ENCODE peak calls at places on chromosomes 2 and 18, in four cellular contexts. One of them, this sample, is unnamed.

GRCh38 chr2:217075225-217075802 is 215.4 kb upstream of the TNP1 start:
- DNase-seq in nephron progenitor cell: no peak
- DNase-seq in cardiac muscle cell: peak; percentile 73
- DNase-seq in mesothelial cell of epicardium: no peak
- DNase-seq in this sample: no peak

GRCh38 chr2:152486048-152486736 is 151.2 kb downstream of the FMNL2 start:
- DNase-seq in cardiac muscle cell: no peak
- DNase-seq in nephron progenitor cell: no peak
- DNase-seq in mesothelial cell of epicardium: no peak
- DNase-seq in this sample: no peak

GRCh38 chr2:88838165-88838635 is 146.7 kb downstream of the RPIA start:
- DNase-seq in nephron progenitor cell: no peak
- DNase-seq in mesothelial cell of epicardium: no peak
- DNase-seq in cardiac muscle cell: no peak
- DNase-seq in this sample: no peak

GRCh38 chr2:26672818-26673393 is 19.6 kb upstream of the KCNK3 start:
- DNase-seq in cardiac muscle cell: no peak
- DNase-seq in mesothelial cell of epicardium: no peak
- DNase-seq in nephron progenitor cell: no peak
- DNase-seq in this sample: no peak

GRCh38 chr2:1625281-1626001 is 118.9 kb downstream of the PXDN start:
- DNase-seq in mesothelial cell of epicardium: no peak
- DNase-seq in cardiac muscle cell: peak; percentile 60
- DNase-seq in nephron progenitor cell: no peak
- DNase-seq in this sample: no peak

GRCh38 chr2:11662882-11663281 is 7.1 kb downstream of the NTSR2 start:
- DNase-seq in mesothelial cell of epicardium: no peak
- DNase-seq in cardiac muscle cell: no peak
- DNase-seq in nephron progenitor cell: no peak
- DNase-seq in this sample: no peak

GRCh38 chr2:42944744-42945415 is 152.5 kb upstream of the HAAO start:
- DNase-seq in cardiac muscle cell: peak; percentile 50
- DNase-seq in mesothelial cell of epicardium: no peak
- DNase-seq in nephron progenitor cell: no peak
- DNase-seq in this sample: no peak

GRCh38 chr2:221552282-221552681 is 19.8 kb downstream of the EPHA4 start:
- DNase-seq in cardiac muscle cell: no peak
- DNase-seq in mesothelial cell of epicardium: no peak
- DNase-seq in nephron progenitor cell: no peak
- DNase-seq in this sample: no peak

GRCh38 chr2:175030380-175031271 is 25.4 kb upstream of the CHN1 start:
- DNase-seq in cardiac muscle cell: peak; percentile 54
- DNase-seq in mesothelial cell of epicardium: no peak
- DNase-seq in nephron progenitor cell: peak; percentile 41
- DNase-seq in this sample: no peak

GRCh38 chr2:135475128-135475527 is 55.9 kb downstream of the ZRANB3 start:
- DNase-seq in nephron progenitor cell: no peak
- DNase-seq in cardiac muscle cell: no peak
- DNase-seq in mesothelial cell of epicardium: no peak
- DNase-seq in this sample: no peak

GRCh38 chr18:50469380-50469781 is 90.5 kb upstream of the MAPK4 start:
- DNase-seq in cardiac muscle cell: no peak
- DNase-seq in nephron progenitor cell: no peak
- DNase-seq in mesothelial cell of epicardium: no peak
- DNase-seq in this sample: no peak

GRCh38 chr18:79664525-79665125 is 15.0 kb upstream of the CTDP1 start:
- DNase-seq in mesothelial cell of epicardium: no peak
- DNase-seq in cardiac muscle cell: peak; percentile 41
- DNase-seq in nephron progenitor cell: no peak
- DNase-seq in this sample: no peak

GRCh38 chr2:36705326-36706020 is 9.0 kb downstream of the VIT start:
- DNase-seq in cardiac muscle cell: no peak
- DNase-seq in mesothelial cell of epicardium: no peak
- DNase-seq in nephron progenitor cell: no peak
- DNase-seq in this sample: no peak

GRCh38 chr2:134189009-134189717 is 64.7 kb upstream of the MGAT5 start:
- DNase-seq in mesothelial cell of epicardium: no peak
- DNase-seq in cardiac muscle cell: peak; percentile 54
- DNase-seq in nephron progenitor cell: no peak
- DNase-seq in this sample: no peak

GRCh38 chr2:128260239-128261138 is 58.2 kb downstream of the HS6ST1 start:
- DNase-seq in cardiac muscle cell: peak; percentile 90
- DNase-seq in mesothelial cell of epicardium: no peak
- DNase-seq in nephron progenitor cell: peak; percentile 25
- DNase-seq in this sample: peak; percentile 72

GRCh38 chr2:146317959-146318358 is 1526.9 kb upstream of the ACVR2A start:
- DNase-seq in cardiac muscle cell: peak; percentile 78
- DNase-seq in nephron progenitor cell: no peak
- DNase-seq in mesothelial cell of epicardium: no peak
- DNase-seq in this sample: no peak

DNA sequence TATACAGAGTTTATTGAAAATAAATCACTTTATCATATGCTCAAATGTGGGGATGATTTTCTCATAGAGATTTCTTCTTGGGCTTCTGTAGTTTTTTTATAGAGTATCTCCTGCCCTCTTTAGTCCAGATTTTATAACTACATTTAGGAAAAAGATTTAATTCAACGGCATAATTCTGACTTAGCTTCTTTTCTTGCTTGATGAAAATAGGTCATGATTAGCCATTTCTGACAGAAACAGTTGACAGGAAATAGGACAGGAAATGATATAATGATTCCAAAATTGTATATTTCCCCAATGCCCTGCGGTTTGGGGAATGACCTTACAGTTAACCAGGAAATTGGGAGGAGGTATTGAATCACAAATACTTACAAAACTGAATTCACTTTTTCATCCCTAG is 1531.9 kb upstream of the ACVR2A start:
- DNase-seq in nephron progenitor cell: no peak
- DNase-seq in mesothelial cell of epicardium: no peak
- DNase-seq in cardiac muscle cell: peak; percentile 58
- DNase-seq in this sample: no peak
- TF ChIP-seq CTCF in nephron progenitor cell: no peak
- TF ChIP-seq CTCF in mesothelial cell of epicardium: no peak
- TF ChIP-seq CTCF in cardiac muscle cell: peak; percentile 30
- TF ChIP-seq CTCF in this sample: peak; percentile 58

DNA sequence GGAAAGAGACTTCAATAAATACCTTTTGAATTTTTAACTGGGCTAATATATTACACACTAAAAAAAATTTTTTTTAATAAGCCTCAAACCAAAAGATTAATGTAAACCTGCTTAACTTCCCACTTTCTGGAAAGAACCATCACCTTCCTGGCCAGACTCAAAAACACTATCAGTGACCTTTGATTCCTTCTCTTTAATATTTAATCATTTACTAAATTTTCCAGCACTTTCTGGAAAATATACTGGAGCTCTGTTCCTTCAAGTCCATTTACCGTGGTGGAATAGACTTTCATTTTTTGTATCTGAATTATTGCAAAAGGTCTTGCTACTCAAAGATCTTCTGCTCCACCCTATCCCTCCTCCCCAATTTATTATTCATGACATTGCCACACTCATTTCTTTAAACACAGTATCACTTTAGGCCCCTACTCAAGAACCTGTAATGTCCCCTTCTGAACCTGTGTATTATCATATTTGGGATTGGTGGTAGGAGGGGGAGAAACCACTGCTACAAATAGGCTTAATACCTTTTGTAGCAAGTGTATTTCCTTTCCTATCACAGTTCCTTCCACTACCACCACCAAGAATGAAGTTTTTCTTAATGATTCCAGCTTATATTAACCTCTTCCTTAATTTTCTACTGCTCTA is 7.4 kb downstream of the PPP4R3B start:
- DNase-seq in mesothelial cell of epicardium: no peak
- DNase-seq in cardiac muscle cell: no peak
- DNase-seq in nephron progenitor cell: no peak
- DNase-seq in this sample: no peak
- TF ChIP-seq CTCF in mesothelial cell of epicardium: no peak
- TF ChIP-seq CTCF in cardiac muscle cell: no peak
- TF ChIP-seq CTCF in nephron progenitor cell: no peak
- TF ChIP-seq CTCF in this sample: no peak

GRCh38 chr2:238706163-238706562 is 141.7 kb upstream of the TWIST2 start:
- DNase-seq in mesothelial cell of epicardium: no peak
- DNase-seq in nephron progenitor cell: no peak
- DNase-seq in cardiac muscle cell: no peak
- DNase-seq in this sample: peak; percentile 16

GRCh38 chr2:238704471-238705230 is 143.2 kb upstream of the TWIST2 start:
- DNase-seq in cardiac muscle cell: no peak
- DNase-seq in mesothelial cell of epicardium: no peak
- DNase-seq in nephron progenitor cell: no peak
- DNase-seq in this sample: peak; percentile 34

GRCh38 chr2:238709324-238709723 is 138.6 kb upstream of the TWIST2 start:
- DNase-seq in nephron progenitor cell: no peak
- DNase-seq in mesothelial cell of epicardium: no peak
- DNase-seq in cardiac muscle cell: peak; percentile 44
- DNase-seq in this sample: no peak

GRCh38 chr2:238703436-238703835 is 144.4 kb upstream of the TWIST2 start:
- DNase-seq in cardiac muscle cell: no peak
- DNase-seq in nephron progenitor cell: no peak
- DNase-seq in mesothelial cell of epicardium: no peak
- DNase-seq in this sample: peak; percentile 59

GRCh38 chr2:238706673-238707072 is 141.2 kb upstream of the TWIST2 start:
- DNase-seq in mesothelial cell of epicardium: no peak
- DNase-seq in nephron progenitor cell: no peak
- DNase-seq in cardiac muscle cell: no peak
- DNase-seq in this sample: no peak
- TF ChIP-seq CTCF in mesothelial cell of epicardium: peak; percentile 72
- TF ChIP-seq CTCF in nephron progenitor cell: peak; percentile 28
- TF ChIP-seq CTCF in cardiac muscle cell: peak; percentile 42
- TF ChIP-seq CTCF in this sample: peak; percentile 72

DNA sequence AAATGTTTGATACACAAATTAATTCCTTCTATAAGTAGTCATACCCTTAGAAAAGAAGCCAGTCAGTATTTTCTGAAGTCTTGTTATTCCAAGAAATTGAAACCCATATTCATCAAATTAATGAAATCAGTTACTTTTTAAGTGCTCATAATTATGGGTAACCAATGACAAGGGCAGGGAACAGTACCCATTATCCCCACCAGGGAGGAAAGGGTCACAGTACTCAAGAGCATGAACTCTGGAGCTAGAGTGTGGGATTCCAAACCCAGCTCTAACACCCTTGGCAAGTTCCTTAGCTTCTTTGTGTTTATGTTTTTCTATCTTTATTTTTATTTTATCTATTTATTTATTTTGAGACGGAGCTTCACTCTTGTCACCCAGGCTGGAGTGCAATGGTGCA is 68.4 kb downstream of the CCDC148 start:
- DNase-seq in mesothelial cell of epicardium: no peak
- DNase-seq in nephron progenitor cell: no peak
- DNase-seq in cardiac muscle cell: no peak
- DNase-seq in this sample: no peak
- TF ChIP-seq CTCF in mesothelial cell of epicardium: peak; percentile 39
- TF ChIP-seq CTCF in nephron progenitor cell: no peak
- TF ChIP-seq CTCF in cardiac muscle cell: no peak
- TF ChIP-seq CTCF in this sample: no peak

DNA sequence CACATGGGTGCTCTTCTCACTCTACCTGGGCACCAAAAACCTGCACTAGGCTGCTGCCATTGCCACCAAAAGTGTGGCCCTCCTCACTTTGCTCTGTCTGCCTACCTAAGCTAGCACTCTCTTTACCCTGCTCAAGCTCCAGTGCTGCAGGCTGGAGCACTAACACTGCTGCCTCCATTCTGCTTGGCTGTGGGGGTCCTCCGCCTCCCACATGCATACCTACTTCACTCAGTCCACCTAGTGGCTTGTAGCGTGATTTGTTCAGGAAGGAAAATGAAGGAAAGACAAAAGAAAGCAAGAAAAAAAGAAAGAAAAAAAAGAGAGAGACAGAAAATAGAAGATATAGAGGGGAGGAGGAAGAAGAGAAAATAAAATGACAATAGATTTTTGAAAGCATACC is 1339.4 kb upstream of the CHAC2 start:
- DNase-seq in nephron progenitor cell: peak; percentile 6
- DNase-seq in mesothelial cell of epicardium: no peak
- DNase-seq in cardiac muscle cell: no peak
- DNase-seq in this sample: no peak
- TF ChIP-seq CTCF in nephron progenitor cell: no peak
- TF ChIP-seq CTCF in mesothelial cell of epicardium: no peak
- TF ChIP-seq CTCF in cardiac muscle cell: no peak
- TF ChIP-seq CTCF in this sample: peak; percentile 36

GRCh38 chr18:54883816-54884604 is 55.7 kb downstream of the RAB27B start:
- DNase-seq in nephron progenitor cell: no peak
- DNase-seq in cardiac muscle cell: no peak
- DNase-seq in mesothelial cell of epicardium: no peak
- DNase-seq in this sample: no peak

GRCh38 chr18:54888378-54888777 is 60.1 kb downstream of the RAB27B start:
- DNase-seq in cardiac muscle cell: no peak
- DNase-seq in nephron progenitor cell: no peak
- DNase-seq in mesothelial cell of epicardium: no peak
- DNase-seq in this sample: no peak

GRCh38 chr18:54888933-54889332 is 60.7 kb downstream of the RAB27B start:
- DNase-seq in mesothelial cell of epicardium: no peak
- DNase-seq in cardiac muscle cell: peak; percentile 64
- DNase-seq in nephron progenitor cell: no peak
- DNase-seq in this sample: no peak
- TF ChIP-seq CTCF in mesothelial cell of epicardium: no peak
- TF ChIP-seq CTCF in cardiac muscle cell: no peak
- TF ChIP-seq CTCF in nephron progenitor cell: no peak
- TF ChIP-seq CTCF in this sample: no peak

This sample was measured in type B pancreatic cell.